ENCODE peak calls at places on chromosomes 4 and X, in five cellular contexts. I, Y, N, L and K are unnamed samples.

GRCh38 chr4:5800496-5800895 is 89.5 kb downstream of the EVC start:
- DNase-seq in I (no peak), Y (no peak), N (no peak), L (no peak), K (no peak)

GRCh38 chr4:17957689-17958088 is 63.9 kb downstream of the LCORL start:
- DNase-seq in I (no peak), Y (no peak), N (no peak), L (peak; percentile 40), K (no peak)

GRCh38 chr4:109441858-109442480 is 8.4 kb downstream of the SEC24B start:
- DNase-seq in I (no peak), Y (no peak), N (no peak), L (peak; percentile 57), K (no peak)

GRCh38 chr4:44916406-44916805 is 190.1 kb upstream of the GNPDA2 start:
- DNase-seq in I (no peak), Y (no peak), N (no peak), L (no peak), K (peak; percentile 43)

GRCh38 chrX:13364230-13364629 is 44.4 kb upstream of the ATXN3L start:
- DNase-seq in I (no peak), Y (no peak), N (no peak), L (no peak), K (no peak)

GRCh38 chrX:18353931-18354368 is 538 bp downstream of the SCML2 start:
- DNase-seq in I (peak; percentile 38), Y (peak; percentile 3), N (no peak), L (no peak), K (peak; percentile 26)

GRCh38 chr4:26400140-26400539 is 79.3 kb downstream of the RBPJ start:
- DNase-seq in I (no peak), Y (no peak), N (no peak), L (no peak), K (no peak)

GRCh38 chr4:169723207-169723606 is 34.5 kb downstream of the HPF1 start:
- DNase-seq in I (peak; percentile 7), Y (no peak), N (no peak), L (no peak), K (peak; percentile 46)

GRCh38 chr4:81806485-81806884 is 334.8 kb upstream of the RASGEF1B start:
- DNase-seq in I (no peak), Y (no peak), N (no peak), L (no peak), K (no peak)

GRCh38 chr4:4990329-4990728 is 28.9 kb downstream of the CYTL1 start:
- DNase-seq in I (no peak), Y (no peak), N (no peak), L (no peak), K (no peak)

GRCh38 chr4:17786567-17786966 is 5.1 kb upstream of the FAM184B start:
- DNase-seq in I (no peak), Y (no peak), N (no peak), L (peak; percentile 56), K (no peak)

GRCh38 chrX:112840382-112841113 is at the start of gene AMOT:
- DNase-seq in I (peak; percentile 95), Y (peak; percentile 81), N (peak; percentile 67), L (peak; percentile 75), K (peak; percentile 72)

GRCh38 chr4:143344774-143345173 is 8.1 kb downstream of the GAB1 start:
- DNase-seq in I (peak; percentile 68), Y (no peak), N (no peak), L (peak; percentile 40), K (no peak)

GRCh38 chr4:172232966-172233365 is 419.8 kb downstream of the GALNTL6 start:
- DNase-seq in I (peak; percentile 30), Y (no peak), N (no peak), L (no peak), K (peak; percentile 29)

GRCh38 chrX:47619486-47620302 is at the start of gene SYN1:
- DNase-seq in I (peak; percentile 88), Y (peak; percentile 79), N (peak; percentile 74), L (peak; percentile 74), K (peak; percentile 87)

DNA sequence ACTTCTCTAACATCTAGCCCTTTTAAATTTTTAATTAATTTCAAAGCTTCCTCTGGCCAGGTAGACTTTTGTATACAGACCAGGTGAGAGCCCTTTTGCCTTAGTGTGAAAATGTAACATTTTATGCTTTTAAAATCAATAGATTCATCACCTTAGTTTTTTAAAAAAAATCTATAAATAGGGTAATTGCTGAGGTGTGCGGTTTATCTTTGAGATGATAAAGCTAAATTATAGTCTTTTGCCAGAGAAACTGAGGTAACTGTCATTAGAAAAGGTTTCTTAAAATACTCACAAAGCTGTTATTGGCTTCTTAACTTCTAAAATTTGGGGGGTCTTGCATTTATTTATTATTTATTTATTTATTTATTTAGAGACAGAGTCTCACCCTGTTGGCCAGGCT is 62.9 kb downstream of the NELFA start:
- DNase-seq in I (no peak), Y (no peak), N (no peak), L (no peak), K (no peak)
- H3K36me3 ChIP-seq in I (peaks cover 25% of the 10 kb centered on the region), Y (peaks cover 36% of the 10 kb centered on the region), N (peaks cover 12% of the 10 kb centered on the region), L (peaks cover 9% of the 10 kb centered on the region), K (peaks cover 77% of the 10 kb centered on the region)

DNA sequence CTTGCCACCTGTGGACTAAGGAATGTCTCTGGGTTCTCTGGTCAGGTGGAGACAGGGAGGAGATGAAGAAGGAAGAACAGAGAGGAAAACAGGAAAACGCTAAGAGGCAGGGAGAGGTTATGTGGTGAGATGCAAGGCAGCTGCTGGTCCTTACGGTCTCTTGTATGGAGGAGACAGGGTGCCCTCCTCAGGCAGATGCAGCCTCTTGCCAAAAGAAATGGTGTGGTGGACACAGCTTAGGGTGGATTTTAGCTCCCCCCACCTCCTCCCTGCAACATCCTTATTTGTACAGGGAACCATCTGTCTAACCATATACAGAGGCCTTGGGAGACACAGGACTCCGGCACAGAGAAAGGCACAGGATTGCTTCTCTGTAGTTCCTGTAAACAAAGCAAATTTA is 9.7 kb downstream of the OCIAD2 start:
- DNase-seq in I (no peak), Y (no peak), N (no peak), L (no peak), K (no peak)
- H3K36me3 ChIP-seq in I (no peaks in the 10 kb centered on the region), Y (peaks cover 22% of the 10 kb centered on the region), N (peaks cover 66% of the 10 kb centered on the region), L (no peaks in the 10 kb centered on the region), K (peaks cover 45% of the 10 kb centered on the region)

DNA sequence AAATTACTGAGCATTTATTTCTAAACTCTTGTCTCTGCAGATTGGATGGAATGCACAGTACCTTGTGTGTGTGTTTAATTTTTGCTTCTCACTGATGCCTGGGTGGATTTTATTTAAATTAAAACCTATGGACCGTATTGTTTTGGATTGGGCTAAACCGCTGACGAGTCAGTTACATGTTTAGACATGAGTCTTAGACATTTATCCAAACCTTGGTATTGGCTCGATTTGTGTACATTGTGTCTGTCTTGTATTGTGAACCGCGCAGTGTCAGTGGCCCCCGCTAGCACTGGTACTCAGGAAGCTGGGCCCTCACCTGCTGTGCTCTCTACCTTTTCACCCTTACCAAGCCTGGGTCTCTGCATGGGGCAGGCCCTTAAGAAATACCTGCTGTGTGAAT is 40.8 kb upstream of the TADA2B start:
- DNase-seq in I (no peak), Y (no peak), N (no peak), L (no peak), K (no peak)
- H3K36me3 ChIP-seq in I (peaks cover 18% of the 10 kb centered on the region), Y (peaks cover 99% of the 10 kb centered on the region), N (peaks cover 41% of the 10 kb centered on the region), L (peaks cover 11% of the 10 kb centered on the region), K (peaks cover 49% of the 10 kb centered on the region)

GRCh38 chr4:183286590-183287308 is 33.3 kb downstream of the CLDN22 start:
- DNase-seq in I (no peak), Y (no peak), N (no peak), L (no peak), K (no peak)
- H3K36me3 ChIP-seq in I (peaks cover 20% of the 10 kb centered on the region), Y (peaks cover 96% of the 10 kb centered on the region), N (no peaks in the 10 kb centered on the region), L (peaks cover 21% of the 10 kb centered on the region), K (peaks cover 77% of the 10 kb centered on the region)

GRCh38 chrX:132737743-132738142 is 220.7 kb downstream of the HS6ST2 start:
- DNase-seq in I (no peak), Y (no peak), N (no peak), L (no peak), K (peak; percentile 24)
- H3K36me3 ChIP-seq in I (no peaks in the 10 kb centered on the region), Y (no peaks in the 10 kb centered on the region), N (no peaks in the 10 kb centered on the region), L (no peaks in the 10 kb centered on the region), K (no peaks in the 10 kb centered on the region)

GRCh38 chr4:140349816-140350215 is 23.6 kb upstream of the SCOC start:
- DNase-seq in I (no peak), Y (no peak), N (no peak), L (no peak), K (no peak)
- H3K36me3 ChIP-seq in I (no peaks in the 10 kb centered on the region), Y (no peaks in the 10 kb centered on the region), N (no peaks in the 10 kb centered on the region), L (no peaks in the 10 kb centered on the region), K (no peaks in the 10 kb centered on the region)

GRCh38 chr4:108029321-108029720 is 39.6 kb downstream of the HADH start:
- DNase-seq in I (no peak), Y (no peak), N (no peak), L (no peak), K (no peak)
- H3K36me3 ChIP-seq in I (peaks cover 16% of the 10 kb centered on the region), Y (peaks cover 95% of the 10 kb centered on the region), N (peaks cover 3% of the 10 kb centered on the region), L (peaks cover 2% of the 10 kb centered on the region), K (peaks cover 36% of the 10 kb centered on the region)

DNA sequence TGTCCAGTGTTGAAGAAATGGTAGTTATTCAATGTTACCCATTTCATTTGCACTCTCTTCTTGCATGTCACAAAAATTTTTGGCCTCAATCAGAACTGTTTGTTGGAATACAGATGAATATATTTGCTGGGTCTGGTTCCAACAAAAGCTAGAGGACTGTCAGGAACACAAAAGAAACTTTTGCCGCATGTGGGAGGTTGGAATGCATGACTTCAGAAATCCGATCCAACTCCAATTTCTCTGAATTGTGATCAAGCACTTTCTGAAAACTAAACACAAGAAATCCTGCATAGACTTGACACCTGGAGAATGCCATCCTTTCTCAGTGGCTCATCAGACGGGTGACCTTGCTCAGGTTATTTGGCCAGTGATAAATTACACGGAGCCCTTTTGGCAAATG is 15.4 kb downstream of the SETD7 start:
- DNase-seq in I (no peak), Y (no peak), N (no peak), L (peak; percentile 77), K (no peak)
- H3K36me3 ChIP-seq in I (no peaks in the 10 kb centered on the region), Y (peaks cover 42% of the 10 kb centered on the region), N (peaks cover 3% of the 10 kb centered on the region), L (peaks cover 2% of the 10 kb centered on the region), K (peaks cover 32% of the 10 kb centered on the region)